ENCODE peak calls at places on chromosomes 1 and 21, in six cellular contexts. Z, K, L, W, X and R are unnamed samples.
A peak's percentile ranks its signal among the peaks of the same experiment; 100 is the strongest.

GRCh38 chr1:11753555-11754208 is 8.3 kb upstream of the C1orf167 start:
- DNase-seq in Z (no peak), K (no peak), L (no peak), W (no peak), X (peak; percentile 49), R (no peak)

GRCh38 chr1:226738421-226738994 is 574 bp downstream of the ITPKB start:
- DNase-seq in Z (no peak), K (no peak), L (no peak), W (peak; percentile 58), X (peak; percentile 68), R (no peak)

GRCh38 chr21:31299291-31300147 is 44.5 kb downstream of the TIAM1 start:
- DNase-seq in Z (peak; percentile 15), K (no peak), L (no peak), W (peak; percentile 34), X (no peak), R (no peak)

GRCh38 chr1:101102757-101103156 is 77.2 kb upstream of the DPH5 start:
- DNase-seq in Z (no peak), K (no peak), L (no peak), W (no peak), X (no peak), R (no peak)

GRCh38 chr1:110749960-110750359 is 75.2 kb upstream of the KCNA3 start:
- DNase-seq in Z (no peak), K (no peak), L (no peak), W (no peak), X (no peak), R (no peak)

GRCh38 chr1:2644171-2644570 is 11.4 kb upstream of the MMEL1 start:
- DNase-seq in Z (no peak), K (peak; percentile 44), L (no peak), W (no peak), X (no peak), R (no peak)

GRCh38 chr1:50271968-50272578 is 151.2 kb downstream of the DMRTA2 start:
- DNase-seq in Z (peak; percentile 8), K (peak; percentile 71), L (no peak), W (peak; percentile 37), X (peak; percentile 69), R (peak; percentile 50)

GRCh38 chr1:220430059-220430458 is 97.9 kb upstream of the MARK1 start:
- DNase-seq in Z (no peak), K (no peak), L (no peak), W (no peak), X (peak; percentile 68), R (no peak)

GRCh38 chr1:153928776-153929432 is 6.1 kb upstream of the GATAD2B start:
- DNase-seq in Z (no peak), K (no peak), L (no peak), W (peak; percentile 2), X (no peak), R (no peak)

GRCh38 chr1:197921235-197922069 is 4.3 kb downstream of the LHX9 start:
- DNase-seq in Z (no peak), K (no peak), L (no peak), W (peak; percentile 28), X (peak; percentile 77), R (no peak)

GRCh38 chr1:90671736-90672135 is 45.4 kb downstream of the BARHL2 start:
- DNase-seq in Z (no peak), K (no peak), L (no peak), W (no peak), X (no peak), R (no peak)

GRCh38 chr1:64908567-64908966 is 57.8 kb downstream of the JAK1 start:
- DNase-seq in Z (no peak), K (no peak), L (no peak), W (no peak), X (no peak), R (no peak)

GRCh38 chr1:156801409-156802121 is 15.1 kb downstream of the SH2D2A start:
- DNase-seq in Z (no peak), K (no peak), L (no peak), W (peak; percentile 30), X (no peak), R (no peak)
- TF ChIP-seq CTCF in Z (peak; percentile 22), K (no peak), L (no peak), W (peak; percentile 36), X (no peak), R (peak; percentile 18)

DNA sequence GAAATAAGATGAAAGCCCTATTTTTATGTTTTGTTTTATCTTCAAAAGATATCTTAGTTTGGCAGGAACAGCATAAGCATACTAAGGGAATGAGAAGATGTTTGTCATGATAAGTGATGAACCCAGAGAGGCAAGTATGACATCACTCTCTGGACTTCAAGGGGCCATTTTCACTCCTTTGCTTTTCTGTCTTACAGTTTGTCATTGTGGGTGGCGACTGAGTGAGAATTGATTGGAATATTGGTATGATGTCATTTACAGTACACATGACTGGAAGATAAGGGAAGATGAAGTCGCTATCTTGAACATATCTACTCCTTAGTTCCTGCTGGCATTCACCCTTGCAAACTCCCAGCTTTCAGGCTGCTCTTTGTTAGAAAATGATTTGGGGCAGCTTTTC is 258.1 kb upstream of the RAB4A start:
- DNase-seq in Z (no peak), K (no peak), L (no peak), W (no peak), X (no peak), R (no peak)
- TF ChIP-seq CTCF in Z (no peak), K (no peak), L (no peak), W (no peak), X (no peak), R (no peak)

GRCh38 chr1:67851800-67852199 is 18.5 kb upstream of the GNG12 start:
- DNase-seq in Z (no peak), K (no peak), L (no peak), W (no peak), X (no peak), R (no peak)

GRCh38 chr1:67855444-67855843 is 22.2 kb upstream of the GNG12 start:
- DNase-seq in Z (no peak), K (no peak), L (no peak), W (no peak), X (no peak), R (no peak)

GRCh38 chr1:67850611-67851075 is 17.4 kb upstream of the GNG12 start:
- DNase-seq in Z (peak; percentile 39), K (peak; percentile 52), L (no peak), W (peak; percentile 73), X (no peak), R (no peak)

GRCh38 chr1:67855944-67856343 is 22.7 kb upstream of the GNG12 start:
- DNase-seq in Z (no peak), K (no peak), L (no peak), W (no peak), X (no peak), R (no peak)

GRCh38 chr1:67853704-67854103 is 20.4 kb upstream of the GNG12 start:
- DNase-seq in Z (no peak), K (peak; percentile 61), L (peak; percentile 27), W (peak; percentile 80), X (peak; percentile 98), R (no peak)
- TF ChIP-seq CTCF in Z (peak; percentile 39), K (peak; percentile 76), L (peak; percentile 70), W (peak; percentile 73), X (peak; percentile 82), R (peak; percentile 94)

GRCh38 chr1:39266269-39266668 is 61.8 kb downstream of the MACF1 start:
- DNase-seq in Z (no peak), K (no peak), L (no peak), W (peak; percentile 15), X (peak; percentile 60), R (no peak)
- TF ChIP-seq CTCF in Z (peak; percentile 43), K (no peak), L (no peak), W (peak; percentile 46), X (no peak), R (peak; percentile 66)

GRCh38 chr1:16151200-16151708 is 4.6 kb downstream of the EPHA2 start:
- DNase-seq in Z (no peak), K (no peak), L (no peak), W (no peak), X (no peak), R (peak; percentile 47)
- TF ChIP-seq CTCF in Z (no peak), K (no peak), L (no peak), W (peak; percentile 4), X (no peak), R (peak; percentile 19)

GRCh38 chr1:56758135-56758534 is 61.1 kb downstream of the FYB2 start:
- DNase-seq in Z (peak; percentile 19), K (peak; percentile 62), L (no peak), W (peak; percentile 21), X (peak; percentile 68), R (no peak)
- TF ChIP-seq CTCF in Z (peak; percentile 51), K (peak; percentile 68), L (no peak), W (peak; percentile 29), X (peak; percentile 60), R (peak; percentile 36)

DNA sequence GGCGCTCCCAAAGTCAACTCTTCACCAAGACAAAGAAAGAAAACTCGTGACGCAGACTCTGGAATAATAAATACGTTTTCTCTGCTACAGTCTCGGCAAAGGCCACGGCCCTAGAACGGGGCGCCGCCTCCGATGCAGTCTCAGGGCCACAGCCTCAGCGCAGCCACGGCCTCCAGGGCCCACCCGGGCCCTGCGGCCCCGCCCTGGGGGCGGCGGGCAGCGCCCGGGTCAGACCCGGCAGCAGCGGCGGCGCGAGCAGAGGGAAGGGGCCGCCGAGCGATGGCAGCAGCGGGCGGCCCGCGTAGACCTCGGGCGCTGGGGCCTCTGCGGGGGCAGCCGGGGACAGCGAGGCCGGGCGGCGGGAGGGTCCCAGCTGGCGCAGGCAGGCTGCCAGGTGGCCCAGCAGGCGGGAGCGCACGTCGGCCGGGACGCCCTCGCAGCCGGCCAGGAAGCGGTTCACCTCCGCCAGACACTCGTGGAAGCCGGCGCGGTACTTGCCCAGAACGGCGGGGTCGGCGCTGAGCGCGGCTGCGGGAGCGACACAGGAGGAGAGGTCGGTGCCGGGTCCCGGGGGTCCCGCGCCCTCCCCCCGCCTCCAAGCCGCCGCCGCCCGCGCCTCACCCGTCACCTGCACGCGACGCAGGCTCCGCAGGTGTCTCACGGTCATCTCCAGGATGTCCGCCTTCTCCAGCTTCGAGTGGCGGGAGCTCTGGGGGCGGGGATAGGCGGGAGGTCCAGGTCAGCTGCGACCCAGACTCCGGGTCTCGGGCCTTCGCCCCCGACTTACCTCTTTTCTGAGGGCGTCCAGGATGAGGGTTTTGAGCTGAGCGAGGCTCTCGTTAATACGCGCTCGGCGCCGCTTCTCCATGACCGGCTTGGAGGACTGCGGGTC is 746 bp downstream of the HES4 start:
- DNase-seq in Z (no peak), K (peak; percentile 46), L (peak; percentile 31), W (peak; percentile 76), X (peak; percentile 53), R (no peak)
- TF ChIP-seq CTCF in Z (no peak), K (peak; percentile 6), L (no peak), W (no peak), X (no peak), R (no peak)

GRCh38 chr1:239703067-239703466 is 316.7 kb downstream of the CHRM3 start:
- DNase-seq in Z (no peak), K (no peak), L (no peak), W (no peak), X (no peak), R (no peak)
- TF ChIP-seq CTCF in Z (no peak), K (no peak), L (no peak), W (no peak), X (no peak), R (no peak)

DNA sequence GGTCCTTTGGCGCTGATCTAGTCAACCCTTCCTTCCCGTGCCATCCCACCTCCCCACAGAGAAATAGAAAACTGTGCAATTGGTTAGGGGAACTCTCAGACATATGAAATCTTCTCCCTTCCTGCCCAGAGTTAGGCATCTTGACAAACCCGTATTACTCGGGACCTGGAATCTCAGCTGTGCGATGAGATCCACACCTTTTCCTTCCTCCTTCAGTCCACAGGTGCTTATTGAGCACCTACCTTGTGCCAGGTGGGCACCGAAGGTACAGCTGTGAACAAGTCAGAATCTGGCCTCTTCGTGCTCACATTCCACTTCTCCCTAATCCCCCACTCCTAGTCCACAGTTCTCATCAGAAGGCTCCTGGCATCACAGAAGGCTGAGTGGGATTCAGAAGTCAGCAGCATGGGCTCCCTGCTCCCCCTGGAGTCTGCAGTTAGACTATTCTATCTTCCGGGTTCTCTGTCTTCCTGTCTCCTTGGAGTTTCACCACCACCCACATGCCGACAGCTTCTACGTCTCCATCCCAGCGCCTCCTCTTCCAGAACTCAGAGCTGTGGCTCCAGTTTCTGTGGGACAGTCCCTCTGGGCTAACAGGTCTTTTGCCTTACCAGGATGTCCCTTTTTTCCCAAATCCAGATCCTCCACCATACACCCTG is 23.0 kb downstream of the KNCN start:
- DNase-seq in Z (no peak), K (no peak), L (no peak), W (no peak), X (peak; percentile 72), R (no peak)
- TF ChIP-seq CTCF in Z (no peak), K (no peak), L (peak; percentile 6), W (no peak), X (peak; percentile 32), R (peak; percentile 15)